ENCODE peak calls at places on chromosomes 12 and 14, in ten cellular contexts. One of them, this sample, is unnamed.

GRCh38 chr14:30874999-30875787 is 834 bp downstream of the COCH start:
- DNase-seq in AG09309: no peak
- DNase-seq in H1: peak; percentile 77
- DNase-seq in transverse colon: peak; percentile 10
- DNase-seq in heart left ventricle: no peak
- DNase-seq in neuronal stem cell: peak; percentile 12
- DNase-seq in cardiac fibroblast: no peak
- DNase-seq in tibial artery: no peak
- DNase-seq in IMR-90: no peak
- DNase-seq in foreskin fibroblast: peak; percentile 30
- DNase-seq in this sample: no peak

GRCh38 chr14:100538566-100539318 is 48.5 kb downstream of the BEGAIN start:
- DNase-seq in foreskin fibroblast: no peak
- DNase-seq in heart left ventricle: no peak
- DNase-seq in tibial artery: peak; percentile 8
- DNase-seq in neuronal stem cell: no peak
- DNase-seq in cardiac fibroblast: no peak
- DNase-seq in IMR-90: no peak
- DNase-seq in AG09309: no peak
- DNase-seq in H1: no peak
- DNase-seq in transverse colon: peak; percentile 4
- DNase-seq in this sample: no peak

GRCh38 chr12:121590476-121591143 is 9.8 kb upstream of the KDM2B start:
- DNase-seq in neuronal stem cell: peak; percentile 63
- DNase-seq in transverse colon: no peak
- DNase-seq in foreskin fibroblast: peak; percentile 18
- DNase-seq in cardiac fibroblast: peak; percentile 29
- DNase-seq in tibial artery: no peak
- DNase-seq in AG09309: no peak
- DNase-seq in IMR-90: peak; percentile 69
- DNase-seq in H1: peak; percentile 49
- DNase-seq in heart left ventricle: no peak
- DNase-seq in this sample: peak; percentile 71

GRCh38 chr12:122072031-122072970 is 6.3 kb upstream of the MLXIP start:
- DNase-seq in AG09309: peak; percentile 91
- DNase-seq in transverse colon: no peak
- DNase-seq in H1: no peak
- DNase-seq in tibial artery: peak; percentile 71
- DNase-seq in IMR-90: peak; percentile 95
- DNase-seq in neuronal stem cell: no peak
- DNase-seq in cardiac fibroblast: peak; percentile 95
- DNase-seq in heart left ventricle: peak; percentile 73
- DNase-seq in foreskin fibroblast: peak; percentile 98
- DNase-seq in this sample: peak; percentile 94

GRCh38 chr12:113208041-113208934 is 13.0 kb upstream of the TPCN1 start:
- DNase-seq in AG09309: no peak
- DNase-seq in neuronal stem cell: no peak
- DNase-seq in cardiac fibroblast: peak; percentile 57
- DNase-seq in IMR-90: peak; percentile 79
- DNase-seq in foreskin fibroblast: peak; percentile 84
- DNase-seq in heart left ventricle: peak; percentile 61
- DNase-seq in H1: no peak
- DNase-seq in transverse colon: peak; percentile 67
- DNase-seq in tibial artery: peak; percentile 52
- DNase-seq in this sample: peak; percentile 47

GRCh38 chr14:98984719-98985041 is 287.3 kb downstream of the BCL11B start:
- DNase-seq in cardiac fibroblast: no peak
- DNase-seq in transverse colon: peak; percentile 45
- DNase-seq in foreskin fibroblast: no peak
- DNase-seq in tibial artery: no peak
- DNase-seq in heart left ventricle: no peak
- DNase-seq in H1: no peak
- DNase-seq in neuronal stem cell: no peak
- DNase-seq in AG09309: no peak
- DNase-seq in IMR-90: no peak
- DNase-seq in this sample: no peak

GRCh38 chr14:100115726-100116125 is 43.7 kb downstream of the DEGS2 start:
- DNase-seq in cardiac fibroblast: no peak
- DNase-seq in transverse colon: no peak
- DNase-seq in heart left ventricle: no peak
- DNase-seq in foreskin fibroblast: no peak
- DNase-seq in IMR-90: no peak
- DNase-seq in neuronal stem cell: no peak
- DNase-seq in tibial artery: no peak
- DNase-seq in AG09309: no peak
- DNase-seq in H1: no peak
- DNase-seq in this sample: no peak

GRCh38 chr14:24848427-24848826 is 201.5 kb downstream of the STXBP6 start:
- DNase-seq in H1: no peak
- DNase-seq in tibial artery: no peak
- DNase-seq in foreskin fibroblast: peak; percentile 85
- DNase-seq in heart left ventricle: no peak
- DNase-seq in IMR-90: peak; percentile 76
- DNase-seq in transverse colon: no peak
- DNase-seq in AG09309: peak; percentile 24
- DNase-seq in neuronal stem cell: no peak
- DNase-seq in cardiac fibroblast: peak; percentile 34
- DNase-seq in this sample: peak; percentile 80

GRCh38 chr12:102501773-102502172 is 21.4 kb upstream of the IGF1 start:
- DNase-seq in transverse colon: no peak
- DNase-seq in tibial artery: no peak
- DNase-seq in IMR-90: no peak
- DNase-seq in AG09309: no peak
- DNase-seq in cardiac fibroblast: no peak
- DNase-seq in heart left ventricle: no peak
- DNase-seq in neuronal stem cell: no peak
- DNase-seq in foreskin fibroblast: no peak
- DNase-seq in H1: no peak
- DNase-seq in this sample: no peak

GRCh38 chr12:108884116-108885012 is 4.5 kb downstream of the DAO start:
- DNase-seq in foreskin fibroblast: peak; percentile 26
- DNase-seq in IMR-90: no peak
- DNase-seq in heart left ventricle: peak; percentile 31
- DNase-seq in AG09309: no peak
- DNase-seq in cardiac fibroblast: peak; percentile 32
- DNase-seq in transverse colon: peak; percentile 67
- DNase-seq in tibial artery: peak; percentile 31
- DNase-seq in H1: peak; percentile 90
- DNase-seq in neuronal stem cell: no peak
- DNase-seq in this sample: peak; percentile 18

GRCh38 chr12:42422785-42423184 is 96.8 kb downstream of the PPHLN1 start:
- DNase-seq in AG09309: no peak
- DNase-seq in foreskin fibroblast: no peak
- DNase-seq in neuronal stem cell: no peak
- DNase-seq in tibial artery: no peak
- DNase-seq in transverse colon: no peak
- DNase-seq in IMR-90: no peak
- DNase-seq in H1: no peak
- DNase-seq in heart left ventricle: no peak
- DNase-seq in cardiac fibroblast: no peak
- DNase-seq in this sample: no peak

GRCh38 chr12:92619730-92620684 is 82.8 kb upstream of the PLEKHG7 start:
- DNase-seq in cardiac fibroblast: no peak
- DNase-seq in IMR-90: no peak
- DNase-seq in neuronal stem cell: no peak
- DNase-seq in AG09309: no peak
- DNase-seq in heart left ventricle: no peak
- DNase-seq in tibial artery: no peak
- DNase-seq in H1: no peak
- DNase-seq in foreskin fibroblast: peak; percentile 69
- DNase-seq in transverse colon: no peak
- DNase-seq in this sample: peak; percentile 41

GRCh38 chr12:95318071-95318545 is 100.5 kb downstream of the VEZT start:
- DNase-seq in IMR-90: peak; percentile 88
- DNase-seq in cardiac fibroblast: peak; percentile 62
- DNase-seq in neuronal stem cell: no peak
- DNase-seq in tibial artery: no peak
- DNase-seq in foreskin fibroblast: peak; percentile 83
- DNase-seq in heart left ventricle: no peak
- DNase-seq in AG09309: no peak
- DNase-seq in transverse colon: no peak
- DNase-seq in H1: no peak
- DNase-seq in this sample: peak; percentile 77

GRCh38 chr14:32947792-32948191 is 9.1 kb downstream of the NPAS3 start:
- DNase-seq in H1: no peak
- DNase-seq in heart left ventricle: no peak
- DNase-seq in transverse colon: no peak
- DNase-seq in foreskin fibroblast: no peak
- DNase-seq in IMR-90: no peak
- DNase-seq in cardiac fibroblast: no peak
- DNase-seq in neuronal stem cell: no peak
- DNase-seq in tibial artery: no peak
- DNase-seq in AG09309: no peak
- DNase-seq in this sample: no peak

GRCh38 chr12:132156926-132157325 is 12.7 kb downstream of the NOC4L start:
- DNase-seq in IMR-90: no peak
- DNase-seq in H1: no peak
- DNase-seq in neuronal stem cell: no peak
- DNase-seq in foreskin fibroblast: no peak
- DNase-seq in cardiac fibroblast: no peak
- DNase-seq in heart left ventricle: no peak
- DNase-seq in tibial artery: no peak
- DNase-seq in transverse colon: no peak
- DNase-seq in AG09309: no peak
- DNase-seq in this sample: no peak

GRCh38 chr14:91300957-91301356 is 56.5 kb upstream of the GPR68 start:
- DNase-seq in H1: no peak
- DNase-seq in neuronal stem cell: no peak
- DNase-seq in cardiac fibroblast: no peak
- DNase-seq in foreskin fibroblast: no peak
- DNase-seq in transverse colon: no peak
- DNase-seq in IMR-90: no peak
- DNase-seq in AG09309: no peak
- DNase-seq in heart left ventricle: no peak
- DNase-seq in tibial artery: no peak
- DNase-seq in this sample: peak; percentile 45

GRCh38 chr12:117063162-117063911 is 35.9 kb downstream of the TESC start:
- DNase-seq in cardiac fibroblast: no peak
- DNase-seq in tibial artery: peak; percentile 30
- DNase-seq in H1: no peak
- DNase-seq in IMR-90: no peak
- DNase-seq in heart left ventricle: peak; percentile 50
- DNase-seq in foreskin fibroblast: no peak
- DNase-seq in neuronal stem cell: no peak
- DNase-seq in transverse colon: peak; percentile 33
- DNase-seq in AG09309: no peak
- DNase-seq in this sample: no peak

GRCh38 chr14:74437654-74438053 is 11.6 kb upstream of the SYNDIG1L start:
- DNase-seq in AG09309: no peak
- DNase-seq in tibial artery: no peak
- DNase-seq in cardiac fibroblast: no peak
- DNase-seq in transverse colon: no peak
- DNase-seq in heart left ventricle: no peak
- DNase-seq in neuronal stem cell: no peak
- DNase-seq in H1: peak; percentile 49
- DNase-seq in foreskin fibroblast: peak; percentile 25
- DNase-seq in IMR-90: no peak
- DNase-seq in this sample: no peak
- H3K4me3 ChIP-seq in AG09309: no peak overlapping the region
- H3K4me3 ChIP-seq in tibial artery: no peak overlapping the region
- H3K4me3 ChIP-seq in cardiac fibroblast: no peak overlapping the region
- H3K4me3 ChIP-seq in transverse colon: no peak overlapping the region
- H3K4me3 ChIP-seq in heart left ventricle: no peak overlapping the region
- H3K4me3 ChIP-seq in neuronal stem cell: no peak overlapping the region
- H3K4me3 ChIP-seq in H1: no peak overlapping the region
- H3K4me3 ChIP-seq in foreskin fibroblast: no peak overlapping the region
- H3K4me3 ChIP-seq in IMR-90: no peak overlapping the region
- H3K4me3 ChIP-seq in this sample: no peak overlapping the region

GRCh38 chr14:96235426-96235825 is 20.6 kb upstream of the BDKRB1 start:
- DNase-seq in cardiac fibroblast: no peak
- DNase-seq in foreskin fibroblast: no peak
- DNase-seq in heart left ventricle: no peak
- DNase-seq in AG09309: no peak
- DNase-seq in neuronal stem cell: no peak
- DNase-seq in H1: no peak
- DNase-seq in tibial artery: no peak
- DNase-seq in IMR-90: no peak
- DNase-seq in transverse colon: no peak
- DNase-seq in this sample: no peak
- H3K4me3 ChIP-seq in cardiac fibroblast: no peak overlapping the region
- H3K4me3 ChIP-seq in foreskin fibroblast: no peak overlapping the region
- H3K4me3 ChIP-seq in heart left ventricle: no peak overlapping the region
- H3K4me3 ChIP-seq in AG09309: no peak overlapping the region
- H3K4me3 ChIP-seq in neuronal stem cell: no peak overlapping the region
- H3K4me3 ChIP-seq in H1: no peak overlapping the region
- H3K4me3 ChIP-seq in tibial artery: no peak overlapping the region
- H3K4me3 ChIP-seq in IMR-90: no peak overlapping the region
- H3K4me3 ChIP-seq in transverse colon: no peak overlapping the region
- H3K4me3 ChIP-seq in this sample: no peak overlapping the region

GRCh38 chr14:56797569-56798446 is 12.5 kb downstream of the OTX2 start:
- DNase-seq in heart left ventricle: no peak
- DNase-seq in IMR-90: no peak
- DNase-seq in transverse colon: no peak
- DNase-seq in foreskin fibroblast: no peak
- DNase-seq in AG09309: no peak
- DNase-seq in H1: peak; percentile 79
- DNase-seq in neuronal stem cell: no peak
- DNase-seq in tibial artery: no peak
- DNase-seq in cardiac fibroblast: no peak
- DNase-seq in this sample: no peak
- H3K4me3 ChIP-seq in heart left ventricle: peak overlapping the region; percentile 22
- H3K4me3 ChIP-seq in IMR-90: no peak overlapping the region
- H3K4me3 ChIP-seq in transverse colon: peak overlapping the region; percentile 23
- H3K4me3 ChIP-seq in foreskin fibroblast: no peak overlapping the region
- H3K4me3 ChIP-seq in AG09309: no peak overlapping the region
- H3K4me3 ChIP-seq in H1: peak overlapping the region; percentile 27
- H3K4me3 ChIP-seq in neuronal stem cell: no peak overlapping the region
- H3K4me3 ChIP-seq in tibial artery: peak overlapping the region; percentile 13
- H3K4me3 ChIP-seq in cardiac fibroblast: no peak overlapping the region
- H3K4me3 ChIP-seq in this sample: no peak overlapping the region

DNA sequence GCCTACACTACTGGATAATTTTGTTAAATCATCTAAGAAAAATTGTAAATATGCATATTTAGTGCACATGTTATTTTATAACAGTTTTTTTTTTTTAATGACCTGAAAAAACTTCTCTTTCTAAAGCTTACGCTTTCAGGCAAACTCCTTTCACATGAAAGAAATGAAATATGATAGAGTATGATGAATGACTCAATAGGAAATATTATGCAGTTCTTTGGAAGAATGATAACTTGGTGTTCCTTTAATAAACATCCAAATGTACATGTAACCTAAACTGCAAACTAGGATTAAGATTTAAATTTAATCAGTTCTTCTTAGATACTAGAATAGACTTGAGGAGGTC is 136.6 kb downstream of the FGD4 start:
- DNase-seq in heart left ventricle: no peak
- DNase-seq in IMR-90: no peak
- DNase-seq in cardiac fibroblast: no peak
- DNase-seq in tibial artery: no peak
- DNase-seq in AG09309: no peak
- DNase-seq in foreskin fibroblast: no peak
- DNase-seq in H1: no peak
- DNase-seq in neuronal stem cell: no peak
- DNase-seq in transverse colon: no peak
- DNase-seq in this sample: no peak
- H3K4me3 ChIP-seq in heart left ventricle: no peak overlapping the region
- H3K4me3 ChIP-seq in IMR-90: no peak overlapping the region
- H3K4me3 ChIP-seq in cardiac fibroblast: peak overlapping the region; percentile 44
- H3K4me3 ChIP-seq in tibial artery: peak overlapping the region; percentile 53
- H3K4me3 ChIP-seq in AG09309: no peak overlapping the region
- H3K4me3 ChIP-seq in foreskin fibroblast: peak overlapping the region; percentile 69
- H3K4me3 ChIP-seq in H1: no peak overlapping the region
- H3K4me3 ChIP-seq in neuronal stem cell: no peak overlapping the region
- H3K4me3 ChIP-seq in transverse colon: peak overlapping the region; percentile 23
- H3K4me3 ChIP-seq in this sample: peak overlapping the region; percentile 38